ENCODE peak calls at places on chromosomes 11 and 22, in eight cellular contexts. I, S, D, C, M, A, K and T are unnamed samples.

GRCh38 chr22:30047364-30047738 is 32.9 kb upstream of the HORMAD2 start:
- DNase-seq in C (no peak), D (no peak), A (no peak), M (no peak), S (peak), K (peak), I (no peak), T (peak)

GRCh38 chr11:70584786-70585545 is 186.6 kb downstream of the CTTN start:
- DNase-seq in M (no peak), D (no peak), C (peak), A (no peak), K (no peak), S (peak), I (no peak), T (no peak)

GRCh38 chr11:83511646-83512045 is 225.5 kb upstream of the CCDC90B start:
- DNase-seq in M (no peak), A (no peak), S (no peak), I (no peak), C (no peak), K (no peak), D (no peak), T (no peak)

GRCh38 chr11:69731110-69731509 is 27.3 kb upstream of the FGF19 start:
- DNase-seq in A (no peak), M (no peak), K (no peak), S (peak), C (no peak), D (no peak), I (no peak), T (no peak)

GRCh38 chr22:41799486-41800347 is 762 bp upstream of the CCDC134 start:
- DNase-seq in A (no peak), S (peak), I (peak), M (peak), K (peak), D (no peak), C (peak), T (peak)

GRCh38 chr22:50119169-50119767 is 29.5 kb downstream of the MOV10L1 start:
- DNase-seq in I (no peak), D (no peak), A (no peak), S (no peak), M (no peak), C (no peak), K (no peak), T (no peak)

GRCh38 chr11:10456519-10456918 is 1.5 kb downstream of the AMPD3 start:
- DNase-seq in A (no peak), M (no peak), D (no peak), K (peak), S (no peak), I (no peak), C (no peak), T (no peak)

GRCh38 chr11:118497831-118498230 is 29.4 kb upstream of the TTC36 start:
- DNase-seq in D (no peak), C (no peak), K (no peak), I (no peak), M (no peak), S (no peak), A (no peak), T (no peak)

GRCh38 chr11:82733444-82734119 is at the start of gene FAM181B:
- DNase-seq in M (peak), K (peak), A (peak), C (peak), D (peak), S (peak), I (peak), T (peak)

GRCh38 chr11:79845002-79845709 is 404.3 kb upstream of the TENM4 start:
- DNase-seq in K (no peak), A (no peak), D (no peak), I (no peak), C (no peak), S (no peak), M (no peak), T (no peak)

GRCh38 chr11:134575504-134576230 is 163.6 kb upstream of the B3GAT1 start:
- DNase-seq in S (no peak), A (no peak), D (no peak), K (no peak), C (no peak), M (no peak), I (no peak), T (no peak)

GRCh38 chr11:133840479-133840941 is 4.8 kb downstream of the SPATA19 start:
- DNase-seq in D (no peak), A (no peak), M (no peak), I (no peak), C (no peak), S (no peak), K (no peak), T (no peak)

GRCh38 chr11:111735262-111736116 is 30.7 kb downstream of the PPP2R1B start:
- DNase-seq in C (peak), A (peak), D (peak), K (no peak), S (peak), M (no peak), I (no peak), T (no peak)
- TF ChIP-seq CTCF in C (no peak), A (no peak), D (no peak), K (no peak), S (no peak), M (no peak), I (no peak), T (no peak)

GRCh38 chr11:3710485-3711259 is 39.5 kb upstream of the CHRNA10 start:
- DNase-seq in I (no peak), K (peak), A (no peak), M (no peak), C (no peak), D (no peak), S (no peak), T (peak)

GRCh38 chr11:3712274-3712673 is 41.1 kb upstream of the CHRNA10 start:
- DNase-seq in S (no peak), M (no peak), K (no peak), I (no peak), C (no peak), D (no peak), A (no peak), T (no peak)

GRCh38 chr11:3707176-3707575 is 36.0 kb upstream of the CHRNA10 start:
- DNase-seq in C (no peak), M (no peak), S (no peak), D (no peak), K (no peak), I (no peak), A (no peak), T (no peak)

DNA sequence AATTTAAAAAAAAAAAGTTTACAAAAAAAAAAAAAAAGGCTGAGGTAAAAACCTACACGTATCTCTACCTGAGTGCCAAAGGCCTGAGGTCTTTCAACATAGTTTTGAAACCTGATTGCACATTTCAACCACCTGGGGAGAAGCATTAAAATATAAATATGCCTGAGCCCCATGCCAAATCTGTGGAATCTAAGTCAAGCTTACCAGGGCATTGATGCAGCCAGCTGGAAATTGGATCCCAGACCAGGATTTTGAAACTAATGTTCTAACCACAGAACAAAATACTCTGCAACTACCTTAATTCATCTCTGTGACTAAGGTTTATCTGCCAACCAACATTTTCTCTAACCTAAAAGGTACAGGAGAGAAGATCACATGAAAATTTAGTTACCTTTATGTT is 38.8 kb upstream of the CHRNA10 start:
- DNase-seq in K (no peak), C (no peak), D (no peak), A (peak), S (no peak), I (no peak), M (no peak), T (no peak)
- TF ChIP-seq CTCF in K (no peak), C (no peak), D (no peak), A (peak), S (no peak), I (no peak), M (no peak), T (no peak)

GRCh38 chr11:19816040-19816439 is 103.4 kb downstream of the NAV2 start:
- DNase-seq in I (peak), S (peak), M (no peak), D (no peak), C (no peak), A (peak), K (no peak), T (no peak)

GRCh38 chr11:19812710-19813109 is 100.1 kb downstream of the NAV2 start:
- DNase-seq in D (no peak), M (no peak), I (no peak), S (no peak), A (no peak), K (no peak), C (no peak), T (no peak)

GRCh38 chr11:19812096-19812495 is 99.5 kb downstream of the NAV2 start:
- DNase-seq in I (no peak), S (no peak), C (no peak), M (no peak), A (no peak), D (no peak), K (no peak), T (no peak)

GRCh38 chr11:19813158-19813879 is 100.7 kb downstream of the NAV2 start:
- DNase-seq in C (no peak), M (no peak), A (no peak), K (no peak), S (no peak), D (no peak), I (no peak), T (no peak)

DNA sequence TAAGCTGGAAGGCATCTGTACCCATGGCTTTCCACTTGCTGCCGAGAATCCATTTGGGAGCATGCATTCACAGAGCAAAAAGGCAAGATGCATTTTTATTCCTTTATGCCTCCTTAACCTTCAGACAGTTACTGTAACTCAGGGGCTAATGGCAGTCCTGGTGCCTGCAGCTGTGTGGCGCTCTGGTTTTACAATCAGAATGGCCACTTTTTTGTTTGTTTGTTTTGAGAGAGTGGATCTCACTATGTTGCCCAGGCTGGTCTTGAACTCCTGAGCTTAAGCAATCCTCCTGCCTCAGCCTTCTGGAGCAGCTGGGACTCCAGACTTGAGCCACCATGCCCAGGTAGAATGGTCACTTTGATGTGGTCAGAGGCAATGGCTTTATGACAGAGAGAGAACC is 101.8 kb downstream of the NAV2 start:
- DNase-seq in S (peak), M (no peak), A (no peak), I (no peak), C (no peak), D (no peak), K (no peak), T (no peak)
- TF ChIP-seq CTCF in S (peak), M (no peak), A (no peak), I (no peak), C (no peak), D (no peak), K (no peak), T (no peak)

GRCh38 chr11:33682446-33682845 is 18.2 kb downstream of the C11orf91 start:
- DNase-seq in A (peak), C (no peak), M (no peak), S (no peak), K (no peak), D (peak), I (no peak), T (no peak)
- TF ChIP-seq CTCF in A (peak), C (no peak), M (no peak), S (peak), K (no peak), D (peak), I (no peak), T (no peak)

DNA sequence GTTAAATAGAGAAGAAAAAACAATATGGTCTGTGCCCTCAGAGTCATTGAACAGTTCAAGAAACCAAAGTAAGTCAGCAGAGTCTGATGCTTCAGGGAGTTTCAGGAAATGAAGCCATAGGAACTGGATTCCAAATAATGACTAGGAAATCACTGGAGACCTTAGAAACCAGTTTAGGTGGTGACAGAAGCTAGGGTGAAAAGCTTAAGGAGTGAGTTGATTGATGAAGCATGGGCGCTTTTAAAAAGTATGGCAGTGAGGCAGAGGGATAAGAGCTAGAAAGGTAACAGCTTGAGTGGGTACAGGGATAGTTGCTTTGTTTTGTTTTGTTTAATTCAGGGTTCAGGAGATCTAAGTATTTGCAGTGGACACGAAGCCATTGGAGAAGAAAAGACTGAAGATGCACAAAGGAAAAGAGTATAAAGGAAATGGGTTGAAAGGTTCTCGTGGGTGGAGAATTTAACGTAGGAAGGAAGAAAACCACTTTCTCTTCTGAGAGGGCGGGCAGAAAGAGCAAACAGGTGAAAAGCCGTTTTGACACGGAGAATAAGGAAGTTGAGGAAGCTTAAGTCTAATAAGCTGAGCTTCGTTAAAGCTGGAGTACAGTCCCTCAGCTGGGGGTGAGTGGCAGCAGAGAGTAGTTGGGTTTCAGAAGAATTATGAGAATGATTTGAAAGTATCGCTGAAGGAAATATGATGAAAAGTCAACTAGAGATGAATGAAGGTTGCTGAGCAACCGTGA is 14.8 kb downstream of the SGSM3 start:
- DNase-seq in K (peak), S (peak), D (no peak), A (no peak), I (no peak), M (no peak), C (no peak), T (peak)
- TF ChIP-seq CTCF in K (no peak), S (no peak), D (no peak), A (no peak), I (no peak), M (no peak), C (no peak), T (no peak)

DNA sequence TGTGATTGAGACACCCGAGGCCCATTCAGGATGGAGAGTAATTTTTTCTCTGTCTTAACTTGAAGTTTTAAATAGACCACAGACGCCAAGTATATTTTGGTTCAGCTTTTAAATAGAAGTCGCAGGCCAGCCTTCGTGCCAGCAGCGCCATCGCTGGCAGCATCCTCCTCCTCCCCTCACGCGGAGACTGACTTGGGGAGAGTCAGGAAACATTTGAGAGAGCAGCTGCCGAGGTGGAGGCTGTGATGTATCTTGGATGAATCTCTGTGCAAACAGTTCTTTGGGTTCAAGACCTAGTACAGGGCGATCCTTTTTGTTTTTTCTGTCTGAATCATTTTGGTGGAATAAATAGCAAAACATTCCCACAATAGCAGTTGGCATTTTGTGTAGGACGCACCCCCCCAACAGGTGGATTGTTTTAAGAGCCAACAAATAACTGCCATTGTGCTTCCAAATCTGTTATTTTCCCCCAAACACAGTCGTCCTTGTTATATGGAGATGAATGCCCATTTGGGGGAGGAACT is 920 bp upstream of the DMC1 start:
- DNase-seq in I (peak), A (peak), K (peak), M (peak), S (no peak), D (peak), C (no peak), T (peak)
- TF ChIP-seq CTCF in I (no peak), A (no peak), K (no peak), M (no peak), S (no peak), D (peak), C (no peak), T (no peak)

GRCh38 chr11:16191212-16191851 is 165.0 kb downstream of the SOX6 start:
- DNase-seq in K (peak), I (no peak), A (no peak), S (no peak), D (no peak), M (no peak), C (no peak), T (no peak)
- TF ChIP-seq CTCF in K (no peak), I (no peak), A (no peak), S (no peak), D (peak), M (no peak), C (no peak), T (no peak)

DNA sequence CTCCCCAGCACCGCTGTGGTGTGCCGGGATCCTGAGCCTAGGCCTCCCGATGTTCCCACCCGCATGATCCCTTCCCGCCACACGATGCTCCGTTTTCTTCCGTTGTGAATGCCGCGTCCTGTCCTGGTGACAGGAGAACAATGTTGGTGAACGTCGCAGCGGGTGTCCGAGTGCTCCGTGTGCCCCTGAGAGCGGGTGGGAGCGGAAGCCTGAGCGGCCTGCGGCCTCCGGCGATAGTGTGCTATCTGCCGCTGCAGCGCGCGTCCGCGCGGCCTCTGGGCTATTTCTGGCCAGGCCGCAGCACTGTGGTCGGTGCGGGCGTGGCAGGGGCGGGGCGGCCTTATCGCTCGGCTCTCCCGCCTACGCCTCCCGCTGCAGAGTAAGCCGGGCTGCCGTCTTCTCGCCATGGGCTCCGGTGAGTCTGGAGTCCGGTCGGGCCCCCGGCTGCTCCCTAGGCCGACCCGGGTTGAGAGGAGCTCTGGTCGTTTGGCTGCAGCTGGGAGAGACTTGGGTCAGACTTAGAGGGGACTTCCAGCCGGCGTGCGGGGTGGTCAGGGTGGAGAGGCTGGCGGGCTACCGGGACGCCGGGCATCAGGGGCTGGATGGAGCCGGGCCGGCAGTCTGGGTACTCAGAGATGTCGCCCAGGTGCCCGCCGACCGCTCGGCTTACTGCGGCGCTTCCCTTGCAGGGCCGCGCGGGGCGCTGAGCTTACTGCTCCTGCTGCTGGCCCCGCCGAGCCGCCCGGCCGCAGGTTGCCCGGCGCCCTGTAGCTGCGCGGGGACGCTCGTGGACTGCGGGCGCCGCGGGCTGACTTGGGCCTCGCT is at the start of gene GP1BB:
- DNase-seq in I (peak), C (no peak), A (no peak), M (no peak), S (peak), D (peak), K (peak), T (peak)
- TF ChIP-seq CTCF in I (no peak), C (no peak), A (no peak), M (no peak), S (no peak), D (no peak), K (no peak), T (no peak)